ENCODE peak calls at places on chromosomes 1 and 21, in nine cellular contexts. W, N, Z, P, G, V, F, I and T are unnamed samples.

GRCh38 chr1:60874703-60875102 is 207.7 kb upstream of the NFIA start:
- DNase-seq in W (no peak), N (no peak), Z (peak; percentile 15), P (no peak), G (no peak), V (no peak), F (no peak), I (no peak), T (peak; percentile 71)

GRCh38 chr1:47711848-47712492 is 274.1 kb downstream of the FOXD2 start:
- DNase-seq in W (no peak), N (no peak), Z (no peak), P (no peak), G (no peak), V (no peak), F (no peak), I (no peak), T (no peak)

GRCh38 chr1:204073837-204074273 is 940 bp downstream of the SOX13 start:
- DNase-seq in W (no peak), N (no peak), Z (no peak), P (no peak), G (peak; percentile 63), V (no peak), F (no peak), I (no peak), T (peak; percentile 28)

GRCh38 chr21:41112740-41113692 is 54.9 kb upstream of the BACE2 start:
- DNase-seq in W (no peak), N (no peak), Z (peak; percentile 89), P (peak; percentile 41), G (no peak), V (no peak), F (no peak), I (no peak), T (peak; percentile 74)

GRCh38 chr1:118158918-118159317 is 26.1 kb downstream of the SPAG17 start:
- DNase-seq in W (no peak), N (no peak), Z (no peak), P (peak; percentile 70), G (no peak), V (no peak), F (no peak), I (no peak), T (no peak)

GRCh38 chr1:54291276-54292014 is 91.5 kb downstream of the MRPL37 start:
- DNase-seq in W (no peak), N (no peak), Z (no peak), P (no peak), G (no peak), V (no peak), F (no peak), I (no peak), T (no peak)

GRCh38 chr1:156467906-156468305 is 32.7 kb downstream of the MEF2D start:
- DNase-seq in W (no peak), N (no peak), Z (no peak), P (no peak), G (no peak), V (no peak), F (no peak), I (no peak), T (no peak)

GRCh38 chr1:3777078-3777547 is 4.6 kb downstream of the SMIM1 start:
- DNase-seq in W (no peak), N (no peak), Z (no peak), P (no peak), G (no peak), V (no peak), F (no peak), I (peak; percentile 32), T (no peak)

GRCh38 chr21:45423968-45424853 is 19.2 kb downstream of the COL18A1 start:
- DNase-seq in W (no peak), N (no peak), Z (no peak), P (no peak), G (no peak), V (no peak), F (no peak), I (no peak), T (no peak)

GRCh38 chr1:39672551-39672947 is 642 bp upstream of the NT5C1A start:
- DNase-seq in W (no peak), N (no peak), Z (no peak), P (peak; percentile 9), G (no peak), V (no peak), F (no peak), I (no peak), T (no peak)

GRCh38 chr1:204293605-204294365 is 65.9 kb downstream of the PLEKHA6 start:
- DNase-seq in W (no peak), N (no peak), Z (no peak), P (no peak), G (no peak), V (no peak), F (no peak), I (no peak), T (peak; percentile 95)